ENCODE peak calls at places on chromosomes 5 and 9, in seven cellular contexts. U is HCT116, T is HL-60, N is breast epithelium, S is stomach, Q is upper lobe of left lung, A is HepG2. D is an unnamed sample.

GRCh38 chr5:137822158-137822764 is 45.4 kb upstream of the MYOT start:
- DNase-seq in Q (peak; percentile 11), T (no peak), A (peak; percentile 53), U (peak; percentile 40), N (no peak), S (peak; percentile 44), D (no peak)

GRCh38 chr9:77305622-77306365 is 128.5 kb downstream of the VPS13A start:
- DNase-seq in S (no peak), N (no peak), T (no peak), U (no peak), Q (no peak), A (no peak), D (no peak)

GRCh38 chr9:130895038-130895437 is 1.6 kb downstream of the QRFP start:
- DNase-seq in N (no peak), Q (no peak), T (no peak), U (no peak), S (no peak), A (no peak), D (no peak)

GRCh38 chr9:33972698-33973097 is 76.0 kb downstream of the UBAP2 start:
- DNase-seq in S (no peak), N (no peak), A (no peak), Q (no peak), T (no peak), U (no peak), D (no peak)

GRCh38 chr5:176533390-176533789 is 3.8 kb downstream of the RNF44 start:
- DNase-seq in N (no peak), U (no peak), Q (no peak), A (no peak), S (no peak), T (peak; percentile 89), D (peak; percentile 58)

GRCh38 chr5:146484714-146485391 is 31.1 kb downstream of the GPR151 start:
- DNase-seq in A (no peak), U (no peak), Q (no peak), T (no peak), N (no peak), S (no peak), D (no peak)

GRCh38 chr5:34517249-34517648 is 138.9 kb upstream of the RAI14 start:
- DNase-seq in A (no peak), Q (no peak), U (no peak), T (no peak), S (no peak), N (no peak), D (no peak)

GRCh38 chr9:91783876-91784672 is 166.0 kb downstream of the ROR2 start:
- DNase-seq in A (no peak), S (no peak), N (no peak), U (no peak), Q (peak; percentile 48), T (no peak), D (no peak)

GRCh38 chr5:41925555-41925946 is 470 bp downstream of the FBXO4 start:
- DNase-seq in A (peak; percentile 39), U (no peak), N (peak; percentile 24), Q (no peak), T (no peak), S (peak; percentile 27), D (no peak)

GRCh38 chr5:56480305-56481146 is 247.4 kb upstream of the ANKRD55 start:
- DNase-seq in S (peak; percentile 34), T (no peak), N (peak; percentile 52), A (peak; percentile 96), U (no peak), Q (peak; percentile 90), D (no peak)

GRCh38 chr5:7015586-7016256 is 302.5 kb downstream of the TENT4A start:
- DNase-seq in T (no peak), S (no peak), A (no peak), N (no peak), U (no peak), Q (no peak), D (no peak)

GRCh38 chr9:138072897-138073296 is 195.3 kb downstream of the CACNA1B start:
- DNase-seq in A (no peak), T (no peak), U (no peak), N (peak; percentile 10), S (peak; percentile 14), Q (no peak), D (no peak)

GRCh38 chr5:68224561-68225187 is 9.1 kb downstream of the PIK3R1 start:
- DNase-seq in A (no peak), S (no peak), Q (no peak), N (no peak), T (no peak), U (no peak), D (no peak)

GRCh38 chr5:82106207-82106606 is 134.4 kb downstream of the ATG10 start:
- DNase-seq in N (no peak), S (no peak), U (no peak), T (no peak), Q (no peak), A (peak; percentile 19), D (no peak)

GRCh38 chr9:129471201-129472019 is 149.5 kb downstream of the C9orf50 start:
- DNase-seq in Q (no peak), U (no peak), S (no peak), N (no peak), T (no peak), A (no peak), D (no peak)

GRCh38 chr5:161547573-161548471 is 1.3 kb upstream of the GABRB2 start:
- DNase-seq in A (no peak), N (no peak), Q (peak; percentile 85), T (no peak), U (no peak), S (no peak), D (no peak)

GRCh38 chr5:133610489-133611356 is 1.6 kb downstream of the FSTL4 start:
- DNase-seq in S (peak; percentile 76), T (no peak), N (peak; percentile 23), U (no peak), Q (peak; percentile 94), A (peak; percentile 23), D (no peak)

GRCh38 chr5:43141211-43141610 is 20.5 kb downstream of the ZNF131 start:
- DNase-seq in T (no peak), Q (no peak), N (no peak), S (no peak), A (no peak), U (no peak), D (no peak)

DNA sequence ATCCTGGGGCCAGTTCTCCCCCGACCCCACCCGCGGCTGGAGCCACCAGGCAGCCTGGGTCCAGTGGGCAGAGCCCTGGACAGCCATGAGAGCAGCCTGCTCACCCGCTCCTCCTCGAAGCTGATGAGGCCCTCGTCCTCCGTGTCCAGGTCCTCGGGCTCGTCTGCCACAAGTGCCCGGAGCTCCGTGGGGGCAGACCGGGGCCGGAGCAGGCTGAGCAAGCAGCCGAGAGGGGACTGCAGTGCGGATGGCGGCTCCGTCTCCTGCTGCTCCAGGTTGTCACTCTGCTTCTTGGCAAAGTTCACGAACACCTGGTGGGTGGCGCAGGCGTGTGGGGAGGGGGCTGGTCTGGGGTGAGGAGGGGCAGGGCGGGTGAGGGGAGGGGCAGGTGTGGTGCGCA is 11.9 kb upstream of the CLIC3 start:
- DNase-seq in A (no peak), S (no peak), T (no peak), N (no peak), U (no peak), Q (peak; percentile 75), D (no peak)
- H3K27ac ChIP-seq in A (no peak overlapping the region), S (no peak overlapping the region), T (no peak overlapping the region), N (no peak overlapping the region), U (no peak overlapping the region), Q (no peak overlapping the region), D (no peak overlapping the region)

DNA sequence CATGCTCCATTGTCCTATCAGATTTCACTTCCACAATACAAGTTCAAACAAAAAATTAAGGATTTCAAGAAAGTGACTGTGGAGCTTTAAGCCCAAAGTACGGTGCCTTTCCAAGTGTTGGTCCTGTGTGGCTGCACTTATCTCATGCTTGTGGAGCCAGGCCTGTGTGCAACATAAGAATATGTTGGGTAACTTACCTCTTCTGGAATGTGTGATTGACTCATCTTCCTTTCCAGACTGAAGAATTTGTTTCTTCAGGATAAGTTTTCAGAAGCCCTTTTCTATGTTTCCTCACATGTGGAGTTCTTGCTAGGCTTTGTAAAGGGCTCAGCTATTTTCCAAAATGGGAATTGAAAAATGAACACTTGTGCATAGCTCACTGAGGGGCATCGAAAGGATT is 485.1 kb upstream of the PAPPA start:
- DNase-seq in N (no peak), S (no peak), Q (no peak), U (no peak), A (no peak), T (no peak), D (no peak)
- TF ChIP-seq POLR2AphosphoS5 in N (no peak), S (no peak), Q (no peak), U (no peak), A (no peak), T (no peak), D (no peak)

GRCh38 chr9:74412236-74412979 is 84.7 kb upstream of the RORB start:
- DNase-seq in U (no peak), T (no peak), N (no peak), Q (no peak), A (no peak), S (no peak), D (no peak)
- H3K27ac ChIP-seq in U (no peak overlapping the region), T (no peak overlapping the region), N (no peak overlapping the region), Q (no peak overlapping the region), A (no peak overlapping the region), S (no peak overlapping the region), D (no peak overlapping the region)

GRCh38 chr9:127833555-127833954 is 20.9 kb downstream of the ENG start:
- DNase-seq in U (no peak), S (no peak), T (no peak), Q (no peak), A (no peak), N (no peak), D (no peak)
- TF ChIP-seq POLR2AphosphoS5 in U (no peak), S (no peak), T (no peak), Q (peak; percentile 11), A (no peak), N (no peak), D (no peak)

D was measured in SK-N-MC.